ENCODE peak calls at places on chromosomes 13 and 19, in ten cellular contexts. E is stomach, D is esophagus squamous epithelium, I is Peyer's patch, B is K562, X is IMR-90, G is uterus, Z is transverse colon, R is ovary, O is thyroid gland. J is an unnamed sample.

GRCh38 chr19:45086453-45086852 is 6.5 kb upstream of the PPP1R37 start:
- DNase-seq in X (no peak), O (no peak), R (no peak), G (no peak), Z (no peak), B (no peak), E (no peak), D (no peak), I (no peak), J (no peak)

GRCh38 chr19:10724573-10725071 is 6.7 kb downstream of the DNM2 start:
- DNase-seq in X (no peak), R (no peak), D (no peak), Z (no peak), I (no peak), E (no peak), O (no peak), G (no peak), B (no peak), J (no peak)

GRCh38 chr19:32165750-32166149 is 179.7 kb upstream of the ZNF507 start:
- DNase-seq in R (no peak), Z (no peak), O (no peak), G (no peak), I (no peak), D (no peak), E (no peak), B (no peak), X (no peak), J (no peak)

GRCh38 chr13:80341771-80342271 is 895 bp upstream of the SPRY2 start:
- DNase-seq in Z (peak; percentile 54), B (peak; percentile 44), D (no peak), I (no peak), G (peak; percentile 45), X (peak; percentile 43), R (peak; percentile 25), O (peak; percentile 70), E (no peak), J (peak; percentile 41)

GRCh38 chr13:46527237-46527636 is 25.7 kb upstream of the LRCH1 start:
- DNase-seq in X (no peak), B (no peak), D (no peak), E (no peak), R (no peak), I (no peak), G (no peak), Z (no peak), O (no peak), J (no peak)

GRCh38 chr19:7733376-7733775 is 1.5 kb upstream of the CLEC4G start:
- DNase-seq in I (no peak), X (no peak), E (no peak), D (no peak), O (no peak), G (no peak), R (no peak), Z (no peak), B (no peak), J (no peak)

GRCh38 chr13:85278851-85279250 is 520.4 kb downstream of the SLITRK6 start:
- DNase-seq in E (no peak), I (no peak), Z (no peak), R (no peak), X (no peak), B (no peak), D (no peak), G (no peak), O (no peak), J (no peak)

GRCh38 chr19:11478167-11479089 is 2.4 kb downstream of the ELAVL3 start:
- DNase-seq in D (no peak), O (no peak), Z (no peak), B (peak; percentile 32), E (no peak), G (no peak), R (no peak), I (no peak), X (no peak), J (no peak)

GRCh38 chr19:10936661-10937084 is 8.1 kb downstream of the TIMM29 start:
- DNase-seq in X (peak; percentile 81), R (peak; percentile 54), G (no peak), B (peak; percentile 83), D (no peak), Z (peak; percentile 40), E (peak; percentile 41), O (peak; percentile 34), I (no peak), J (no peak)

GRCh38 chr13:27053902-27054595 is 117.6 kb downstream of the USP12 start:
- DNase-seq in G (no peak), B (no peak), X (peak; percentile 88), D (no peak), I (no peak), O (no peak), R (no peak), E (no peak), Z (no peak), J (no peak)

GRCh38 chr13:77563110-77563509 is 27.6 kb downstream of the SCEL start:
- DNase-seq in X (peak; percentile 17), O (no peak), E (no peak), R (no peak), B (no peak), I (no peak), Z (no peak), G (no peak), D (no peak), J (no peak)

GRCh38 chr13:81197966-81198365 is 857.0 kb upstream of the SPRY2 start:
- DNase-seq in G (no peak), R (no peak), O (no peak), Z (no peak), X (no peak), B (no peak), I (no peak), D (no peak), E (no peak), J (no peak)

GRCh38 chr19:55451522-55452380 is 8.7 kb upstream of the SHISA7 start:
- DNase-seq in Z (no peak), I (no peak), X (no peak), D (no peak), G (no peak), B (peak; percentile 44), O (no peak), R (no peak), E (no peak), J (peak; percentile 44)
- TF ChIP-seq POLR2A in Z (no peak), I (no peak), X (no peak), D (no peak), G (no peak), B (no peak), O (no peak), R (no peak), E (no peak), J (no peak)

GRCh38 chr13:72728290-72728605 is 525 bp downstream of the BORA start:
- DNase-seq in E (no peak), X (no peak), D (no peak), B (peak; percentile 6), R (no peak), G (no peak), I (no peak), O (no peak), Z (no peak), J (no peak)

GRCh38 chr13:72726721-72727416 is 560 bp downstream of the MZT1 start:
- DNase-seq in O (peak; percentile 50), D (peak; percentile 6), G (no peak), B (peak; percentile 72), E (peak; percentile 29), X (no peak), I (peak; percentile 43), Z (peak; percentile 63), R (peak; percentile 16), J (peak; percentile 60)

GRCh38 chr13:72727417-72728289 is at the start of the genes BORA and MZT1:
- DNase-seq in G (peak; percentile 93), O (peak; percentile 94), I (peak; percentile 92), Z (peak; percentile 97), X (peak; percentile 98), E (peak; percentile 95), R (peak; percentile 86), D (peak; percentile 85), B (peak; percentile 96), J (peak; percentile 96)
- TF ChIP-seq POLR2A in G (peak; percentile 22), O (peak; percentile 62), I (peak; percentile 47), Z (peak; percentile 45), X (no peak), E (no peak), R (no peak), D (no peak), B (peak; percentile 74), J (no peak)

GRCh38 chr19:4847190-4847973 is 15.9 kb upstream of the TICAM1 start:
- DNase-seq in R (no peak), B (no peak), I (no peak), E (no peak), G (no peak), Z (no peak), X (no peak), O (no peak), D (no peak), J (no peak)

GRCh38 chr19:4849019-4849418 is 17.5 kb upstream of the TICAM1 start:
- DNase-seq in B (no peak), Z (no peak), I (no peak), E (no peak), G (no peak), R (no peak), D (no peak), X (no peak), O (peak; percentile 45), J (no peak)

GRCh38 chr19:4852484-4852883 is 15.0 kb downstream of the PLIN3 start:
- DNase-seq in G (no peak), Z (no peak), O (no peak), R (no peak), D (no peak), E (no peak), X (no peak), B (no peak), I (no peak), J (no peak)

GRCh38 chr19:4851551-4852290 is 15.7 kb downstream of the PLIN3 start:
- DNase-seq in I (peak; percentile 78), R (peak; percentile 61), E (peak; percentile 72), B (peak; percentile 73), G (peak; percentile 75), Z (peak; percentile 70), X (peak; percentile 42), D (no peak), O (peak; percentile 94), J (peak; percentile 77)
- TF ChIP-seq POLR2A in I (no peak), R (no peak), E (no peak), B (no peak), G (no peak), Z (no peak), X (no peak), D (no peak), O (no peak), J (no peak)

DNA sequence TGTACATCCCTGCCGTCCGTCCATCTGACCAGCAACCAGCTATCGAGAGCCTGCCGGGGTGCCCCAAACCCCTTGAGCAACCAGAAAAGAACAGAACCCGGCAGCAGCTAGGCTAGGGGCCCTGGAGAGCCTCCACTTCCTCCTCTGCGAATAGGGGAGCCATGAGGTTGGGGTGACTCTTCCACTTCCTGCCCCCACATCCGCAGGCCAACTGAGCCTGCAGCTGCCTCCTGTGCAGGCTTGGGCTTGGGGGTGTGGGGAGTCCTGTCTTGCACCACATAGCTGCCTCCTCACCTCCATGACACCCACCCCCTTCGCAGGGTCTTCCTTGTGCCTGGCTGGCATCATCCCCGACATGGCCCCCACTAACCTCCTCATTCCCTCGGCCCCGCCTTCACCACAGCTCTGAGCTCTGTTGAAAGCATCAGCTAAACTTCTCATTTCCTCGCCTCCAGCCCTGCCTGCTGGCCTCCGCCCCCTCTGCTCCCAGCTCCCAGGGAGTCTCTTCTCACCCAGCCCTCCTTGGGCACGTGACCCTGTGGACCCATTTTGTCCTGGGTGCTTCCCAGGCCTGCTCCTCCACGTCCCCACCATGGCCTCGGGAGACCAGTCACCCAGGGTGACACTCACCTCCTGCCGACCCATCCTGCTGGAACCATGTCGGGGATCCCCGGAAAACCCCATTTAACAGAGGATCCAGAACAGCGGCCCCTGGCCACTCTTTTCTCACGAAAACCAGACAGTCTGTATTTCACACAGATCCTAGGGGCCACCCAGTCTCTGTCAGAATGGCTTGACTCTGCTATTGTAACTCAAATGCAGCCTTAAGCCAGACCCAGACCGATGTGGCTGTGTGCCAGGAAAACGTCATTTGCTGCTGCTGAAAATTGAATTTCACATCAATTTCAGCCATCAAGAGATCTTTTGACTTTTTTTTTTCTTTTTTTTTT is 50.4 kb downstream of the MYO9B start:
- DNase-seq in I (peak; percentile 84), Z (peak; percentile 68), E (peak; percentile 47), R (no peak), G (peak; percentile 44), B (no peak), X (peak; percentile 25), D (no peak), O (peak; percentile 18), J (peak; percentile 57)
- TF ChIP-seq POLR2A in I (no peak), Z (peak; percentile 24), E (no peak), R (no peak), G (no peak), B (no peak), X (no peak), D (no peak), O (no peak), J (no peak)